ENCODE peak calls at places on chromosomes 4 and X, in seven cellular contexts. One of them, this sample, is unnamed.

GRCh38 chr4:52873191-52873590 is 11.1 kb downstream of the RASL11B start:
- DNase-seq in spleen: no peak
- DNase-seq in colonic mucosa: peak; percentile 38
- DNase-seq in GM20000: no peak
- DNase-seq in right atrium auricular region: no peak
- DNase-seq in left ventricle myocardium inferior: no peak
- DNase-seq in WTC11: no peak
- DNase-seq in this sample: no peak

GRCh38 chr4:26076000-26076587 is 162.1 kb downstream of the SMIM20 start:
- DNase-seq in GM20000: peak; percentile 54
- DNase-seq in right atrium auricular region: no peak
- DNase-seq in colonic mucosa: no peak
- DNase-seq in spleen: no peak
- DNase-seq in left ventricle myocardium inferior: no peak
- DNase-seq in WTC11: no peak
- DNase-seq in this sample: no peak

GRCh38 chrX:24146283-24146865 is 3.2 kb upstream of the ZFX start:
- DNase-seq in spleen: no peak
- DNase-seq in GM20000: no peak
- DNase-seq in right atrium auricular region: no peak
- DNase-seq in WTC11: no peak
- DNase-seq in left ventricle myocardium inferior: no peak
- DNase-seq in colonic mucosa: no peak
- DNase-seq in this sample: no peak

GRCh38 chr4:67746797-67747495 is 7.2 kb downstream of the GNRHR start:
- DNase-seq in right atrium auricular region: no peak
- DNase-seq in GM20000: peak; percentile 14
- DNase-seq in spleen: no peak
- DNase-seq in colonic mucosa: no peak
- DNase-seq in left ventricle myocardium inferior: no peak
- DNase-seq in WTC11: no peak
- DNase-seq in this sample: no peak

GRCh38 chr4:129641179-129641578 is 545.2 kb downstream of the C4orf33 start:
- DNase-seq in WTC11: peak; percentile 72
- DNase-seq in right atrium auricular region: peak; percentile 66
- DNase-seq in colonic mucosa: peak; percentile 56
- DNase-seq in left ventricle myocardium inferior: peak; percentile 20
- DNase-seq in GM20000: peak; percentile 14
- DNase-seq in spleen: no peak
- DNase-seq in this sample: no peak

GRCh38 chr4:185640809-185641675 is 105.7 kb upstream of the PDLIM3 start:
- DNase-seq in spleen: no peak
- DNase-seq in colonic mucosa: no peak
- DNase-seq in GM20000: peak; percentile 51
- DNase-seq in left ventricle myocardium inferior: no peak
- DNase-seq in WTC11: no peak
- DNase-seq in right atrium auricular region: no peak
- DNase-seq in this sample: no peak

GRCh38 chrX:110671068-110671803 is 124.4 kb downstream of the CHRDL1 start:
- DNase-seq in spleen: no peak
- DNase-seq in left ventricle myocardium inferior: no peak
- DNase-seq in colonic mucosa: no peak
- DNase-seq in right atrium auricular region: no peak
- DNase-seq in GM20000: no peak
- DNase-seq in WTC11: no peak
- DNase-seq in this sample: no peak

GRCh38 chrX:85964744-85965143 is 82.6 kb downstream of the CHM start:
- DNase-seq in right atrium auricular region: no peak
- DNase-seq in left ventricle myocardium inferior: no peak
- DNase-seq in WTC11: no peak
- DNase-seq in colonic mucosa: no peak
- DNase-seq in spleen: no peak
- DNase-seq in GM20000: no peak
- DNase-seq in this sample: no peak

GRCh38 chr4:173264245-173264959 is 69.8 kb downstream of the HMGB2 start:
- DNase-seq in WTC11: no peak
- DNase-seq in GM20000: no peak
- DNase-seq in right atrium auricular region: no peak
- DNase-seq in left ventricle myocardium inferior: peak; percentile 65
- DNase-seq in colonic mucosa: peak; percentile 46
- DNase-seq in spleen: no peak
- DNase-seq in this sample: no peak

GRCh38 chr4:133493776-133494175 is 344.7 kb downstream of the PCDH10 start:
- DNase-seq in left ventricle myocardium inferior: no peak
- DNase-seq in GM20000: no peak
- DNase-seq in right atrium auricular region: no peak
- DNase-seq in colonic mucosa: no peak
- DNase-seq in spleen: no peak
- DNase-seq in WTC11: no peak
- DNase-seq in this sample: no peak

GRCh38 chr4:118774989-118775388 is 60.9 kb downstream of the SEC24D start:
- DNase-seq in WTC11: no peak
- DNase-seq in spleen: no peak
- DNase-seq in left ventricle myocardium inferior: no peak
- DNase-seq in GM20000: no peak
- DNase-seq in right atrium auricular region: no peak
- DNase-seq in colonic mucosa: no peak
- DNase-seq in this sample: no peak

GRCh38 chr4:2817701-2818350 is 24.9 kb downstream of the SH3BP2 start:
- DNase-seq in left ventricle myocardium inferior: no peak
- DNase-seq in spleen: peak; percentile 85
- DNase-seq in WTC11: peak; percentile 65
- DNase-seq in GM20000: peak; percentile 86
- DNase-seq in right atrium auricular region: no peak
- DNase-seq in colonic mucosa: peak; percentile 77
- DNase-seq in this sample: no peak

GRCh38 chrX:2147928-2148327 is 352.8 kb downstream of the DHRSX start:
- DNase-seq in WTC11: no peak
- DNase-seq in right atrium auricular region: no peak
- DNase-seq in spleen: no peak
- DNase-seq in GM20000: no peak
- DNase-seq in colonic mucosa: no peak
- DNase-seq in left ventricle myocardium inferior: no peak
- DNase-seq in this sample: no peak

GRCh38 chr4:121377065-121377464 is 3.8 kb downstream of the QRFPR start:
- DNase-seq in GM20000: no peak
- DNase-seq in left ventricle myocardium inferior: no peak
- DNase-seq in right atrium auricular region: no peak
- DNase-seq in WTC11: no peak
- DNase-seq in colonic mucosa: no peak
- DNase-seq in spleen: no peak
- DNase-seq in this sample: no peak

GRCh38 chr4:183180096-183180495 is 81.0 kb downstream of the WWC2 start:
- DNase-seq in spleen: no peak
- DNase-seq in colonic mucosa: no peak
- DNase-seq in left ventricle myocardium inferior: no peak
- DNase-seq in GM20000: no peak
- DNase-seq in WTC11: no peak
- DNase-seq in right atrium auricular region: no peak
- DNase-seq in this sample: no peak

GRCh38 chr4:25861422-25861926 is 1.3 kb downstream of the SEL1L3 start:
- DNase-seq in spleen: no peak
- DNase-seq in GM20000: no peak
- DNase-seq in WTC11: no peak
- DNase-seq in left ventricle myocardium inferior: no peak
- DNase-seq in right atrium auricular region: no peak
- DNase-seq in colonic mucosa: no peak
- DNase-seq in this sample: no peak

GRCh38 chr4:161419822-161420221 is 744.0 kb downstream of the FSTL5 start:
- DNase-seq in colonic mucosa: no peak
- DNase-seq in right atrium auricular region: no peak
- DNase-seq in left ventricle myocardium inferior: no peak
- DNase-seq in WTC11: peak; percentile 16
- DNase-seq in GM20000: no peak
- DNase-seq in spleen: no peak
- DNase-seq in this sample: no peak

GRCh38 chr4:6499241-6499605 is 26.8 kb upstream of the PPP2R2C start:
- DNase-seq in spleen: no peak
- DNase-seq in colonic mucosa: peak; percentile 7
- DNase-seq in right atrium auricular region: no peak
- DNase-seq in GM20000: no peak
- DNase-seq in left ventricle myocardium inferior: no peak
- DNase-seq in WTC11: no peak
- DNase-seq in this sample: peak; percentile 39

GRCh38 chr4:4659871-4660651 is 118.2 kb upstream of the STX18 start:
- DNase-seq in right atrium auricular region: no peak
- DNase-seq in WTC11: no peak
- DNase-seq in spleen: no peak
- DNase-seq in colonic mucosa: no peak
- DNase-seq in left ventricle myocardium inferior: no peak
- DNase-seq in GM20000: no peak
- DNase-seq in this sample: no peak

GRCh38 chr4:140871368-140871767 is 115.2 kb upstream of the TBC1D9 start:
- DNase-seq in WTC11: no peak
- DNase-seq in right atrium auricular region: no peak
- DNase-seq in colonic mucosa: no peak
- DNase-seq in spleen: no peak
- DNase-seq in left ventricle myocardium inferior: no peak
- DNase-seq in GM20000: no peak
- DNase-seq in this sample: no peak

GRCh38 chr4:188941524-188942109 is 802.4 kb downstream of the TRIML1 start:
- DNase-seq in colonic mucosa: no peak
- DNase-seq in GM20000: no peak
- DNase-seq in left ventricle myocardium inferior: no peak
- DNase-seq in right atrium auricular region: no peak
- DNase-seq in WTC11: no peak
- DNase-seq in spleen: no peak
- DNase-seq in this sample: no peak

GRCh38 chrX:10110316-10110932 is 46.4 kb upstream of the CLCN4 start:
- DNase-seq in GM20000: no peak
- DNase-seq in WTC11: no peak
- DNase-seq in colonic mucosa: no peak
- DNase-seq in left ventricle myocardium inferior: no peak
- DNase-seq in spleen: no peak
- DNase-seq in right atrium auricular region: no peak
- DNase-seq in this sample: no peak
- TF ChIP-seq CTCF in GM20000: no peak
- TF ChIP-seq CTCF in WTC11: no peak
- TF ChIP-seq CTCF in colonic mucosa: no peak
- TF ChIP-seq CTCF in left ventricle myocardium inferior: no peak
- TF ChIP-seq CTCF in spleen: no peak
- TF ChIP-seq CTCF in right atrium auricular region: no peak
- TF ChIP-seq CTCF in this sample: no peak

GRCh38 chrX:11460347-11460746 is 167.1 kb downstream of the AMELX start:
- DNase-seq in WTC11: no peak
- DNase-seq in spleen: no peak
- DNase-seq in left ventricle myocardium inferior: no peak
- DNase-seq in colonic mucosa: no peak
- DNase-seq in right atrium auricular region: no peak
- DNase-seq in GM20000: no peak
- DNase-seq in this sample: no peak
- TF ChIP-seq CTCF in WTC11: no peak
- TF ChIP-seq CTCF in spleen: no peak
- TF ChIP-seq CTCF in left ventricle myocardium inferior: no peak
- TF ChIP-seq CTCF in colonic mucosa: no peak
- TF ChIP-seq CTCF in right atrium auricular region: no peak
- TF ChIP-seq CTCF in GM20000: no peak
- TF ChIP-seq CTCF in this sample: no peak

GRCh38 chr4:128385683-128386304 is 98.2 kb upstream of the PGRMC2 start:
- DNase-seq in GM20000: peak; percentile 11
- DNase-seq in colonic mucosa: no peak
- DNase-seq in left ventricle myocardium inferior: no peak
- DNase-seq in right atrium auricular region: no peak
- DNase-seq in spleen: no peak
- DNase-seq in WTC11: no peak
- DNase-seq in this sample: no peak
- TF ChIP-seq CTCF in GM20000: peak; percentile 11
- TF ChIP-seq CTCF in colonic mucosa: no peak
- TF ChIP-seq CTCF in left ventricle myocardium inferior: peak; percentile 12
- TF ChIP-seq CTCF in right atrium auricular region: peak; percentile 16
- TF ChIP-seq CTCF in spleen: no peak
- TF ChIP-seq CTCF in WTC11: no peak
- TF ChIP-seq CTCF in this sample: no peak

GRCh38 chr4:98626350-98626749 is 32.1 kb downstream of the TSPAN5 start:
- DNase-seq in right atrium auricular region: no peak
- DNase-seq in GM20000: no peak
- DNase-seq in spleen: no peak
- DNase-seq in left ventricle myocardium inferior: peak; percentile 18
- DNase-seq in WTC11: peak; percentile 35
- DNase-seq in colonic mucosa: no peak
- DNase-seq in this sample: no peak
- TF ChIP-seq CTCF in right atrium auricular region: no peak
- TF ChIP-seq CTCF in GM20000: no peak
- TF ChIP-seq CTCF in spleen: no peak
- TF ChIP-seq CTCF in left ventricle myocardium inferior: no peak
- TF ChIP-seq CTCF in WTC11: no peak
- TF ChIP-seq CTCF in colonic mucosa: no peak
- TF ChIP-seq CTCF in this sample: no peak

GRCh38 chrX:21960569-21960968 is 20.1 kb downstream of the SMS start:
- DNase-seq in spleen: no peak
- DNase-seq in GM20000: no peak
- DNase-seq in right atrium auricular region: no peak
- DNase-seq in left ventricle myocardium inferior: no peak
- DNase-seq in WTC11: no peak
- DNase-seq in colonic mucosa: no peak
- DNase-seq in this sample: no peak
- TF ChIP-seq CTCF in spleen: no peak
- TF ChIP-seq CTCF in GM20000: no peak
- TF ChIP-seq CTCF in right atrium auricular region: no peak
- TF ChIP-seq CTCF in left ventricle myocardium inferior: no peak
- TF ChIP-seq CTCF in WTC11: no peak
- TF ChIP-seq CTCF in colonic mucosa: no peak
- TF ChIP-seq CTCF in this sample: no peak

GRCh38 chr4:38686682-38687081 is 22.7 kb downstream of the KLF3 start:
- DNase-seq in GM20000: no peak
- DNase-seq in right atrium auricular region: no peak
- DNase-seq in left ventricle myocardium inferior: no peak
- DNase-seq in WTC11: no peak
- DNase-seq in colonic mucosa: no peak
- DNase-seq in spleen: no peak
- DNase-seq in this sample: no peak
- TF ChIP-seq CTCF in GM20000: no peak
- TF ChIP-seq CTCF in right atrium auricular region: no peak
- TF ChIP-seq CTCF in left ventricle myocardium inferior: no peak
- TF ChIP-seq CTCF in WTC11: no peak
- TF ChIP-seq CTCF in colonic mucosa: no peak
- TF ChIP-seq CTCF in spleen: no peak
- TF ChIP-seq CTCF in this sample: no peak

DNA sequence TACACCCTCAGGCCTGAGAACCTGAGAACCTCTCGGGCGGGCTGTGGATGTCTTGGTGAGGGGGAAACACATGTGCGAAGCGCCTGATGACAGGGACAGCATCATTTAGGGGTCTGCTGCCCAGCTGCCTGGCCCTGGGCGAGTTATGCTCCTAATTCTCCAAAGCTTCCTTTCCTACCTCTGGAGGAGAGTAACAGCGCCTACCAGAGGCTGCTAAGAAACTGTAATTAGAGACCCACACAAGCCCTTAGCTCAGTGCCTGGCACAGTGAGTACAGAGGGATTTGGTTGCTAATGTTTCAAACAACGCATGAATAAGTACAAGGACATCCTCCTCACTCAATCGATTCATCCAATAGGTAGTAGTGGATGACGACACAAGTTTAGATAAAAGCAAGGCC is 40.4 kb downstream of the BCOR start:
- DNase-seq in WTC11: no peak
- DNase-seq in colonic mucosa: no peak
- DNase-seq in right atrium auricular region: no peak
- DNase-seq in GM20000: no peak
- DNase-seq in spleen: no peak
- DNase-seq in left ventricle myocardium inferior: no peak
- DNase-seq in this sample: no peak
- TF ChIP-seq CTCF in WTC11: no peak
- TF ChIP-seq CTCF in colonic mucosa: no peak
- TF ChIP-seq CTCF in right atrium auricular region: no peak
- TF ChIP-seq CTCF in GM20000: no peak
- TF ChIP-seq CTCF in spleen: no peak
- TF ChIP-seq CTCF in left ventricle myocardium inferior: no peak
- TF ChIP-seq CTCF in this sample: no peak